ENCODE peak calls at places on chromosomes 3 and 15, in ten cellular contexts. One of them, this sample, is unnamed.

GRCh38 chr15:95129589-95129988 is 898.2 kb downstream of the MCTP2 start:
- DNase-seq in HepG2: no peak
- DNase-seq in sigmoid colon: peak; percentile 73
- DNase-seq in heart right ventricle: peak; percentile 17
- DNase-seq in upper lobe of right lung: no peak
- DNase-seq in Karpas-422: no peak
- DNase-seq in cardiac muscle cell: no peak
- DNase-seq in neuronal stem cell: no peak
- DNase-seq in kidney: peak; percentile 83
- DNase-seq in transverse colon: peak; percentile 9
- DNase-seq in this sample: no peak

GRCh38 chr3:10189557-10190374 is 25.0 kb downstream of the IRAK2 start:
- DNase-seq in Karpas-422: no peak
- DNase-seq in cardiac muscle cell: no peak
- DNase-seq in transverse colon: peak; percentile 78
- DNase-seq in neuronal stem cell: no peak
- DNase-seq in kidney: peak; percentile 96
- DNase-seq in upper lobe of right lung: peak; percentile 90
- DNase-seq in HepG2: no peak
- DNase-seq in heart right ventricle: peak; percentile 86
- DNase-seq in sigmoid colon: peak; percentile 95
- DNase-seq in this sample: peak; percentile 78

GRCh38 chr3:111715911-111716523 is 120.9 kb upstream of the ZBED2 start:
- DNase-seq in kidney: no peak
- DNase-seq in upper lobe of right lung: no peak
- DNase-seq in Karpas-422: peak; percentile 64
- DNase-seq in neuronal stem cell: no peak
- DNase-seq in transverse colon: peak; percentile 62
- DNase-seq in sigmoid colon: no peak
- DNase-seq in HepG2: peak; percentile 47
- DNase-seq in heart right ventricle: peak; percentile 44
- DNase-seq in cardiac muscle cell: peak; percentile 66
- DNase-seq in this sample: no peak

GRCh38 chr15:54410481-54410880 is 432.2 kb downstream of the UNC13C start:
- DNase-seq in sigmoid colon: no peak
- DNase-seq in heart right ventricle: no peak
- DNase-seq in transverse colon: no peak
- DNase-seq in upper lobe of right lung: no peak
- DNase-seq in cardiac muscle cell: no peak
- DNase-seq in kidney: no peak
- DNase-seq in Karpas-422: no peak
- DNase-seq in HepG2: no peak
- DNase-seq in neuronal stem cell: no peak
- DNase-seq in this sample: no peak

GRCh38 chr3:138861755-138862333 is 27.1 kb upstream of the PIK3CB start:
- DNase-seq in sigmoid colon: no peak
- DNase-seq in kidney: no peak
- DNase-seq in HepG2: no peak
- DNase-seq in transverse colon: no peak
- DNase-seq in cardiac muscle cell: no peak
- DNase-seq in upper lobe of right lung: no peak
- DNase-seq in Karpas-422: no peak
- DNase-seq in neuronal stem cell: peak; percentile 42
- DNase-seq in heart right ventricle: no peak
- DNase-seq in this sample: no peak

GRCh38 chr15:39283531-39283930 is 297.3 kb upstream of the THBS1 start:
- DNase-seq in upper lobe of right lung: no peak
- DNase-seq in heart right ventricle: no peak
- DNase-seq in cardiac muscle cell: no peak
- DNase-seq in sigmoid colon: no peak
- DNase-seq in kidney: no peak
- DNase-seq in Karpas-422: no peak
- DNase-seq in HepG2: no peak
- DNase-seq in transverse colon: no peak
- DNase-seq in neuronal stem cell: no peak
- DNase-seq in this sample: no peak

GRCh38 chr15:81400640-81401236 is 26.7 kb upstream of the TMC3 start:
- DNase-seq in Karpas-422: peak; percentile 65
- DNase-seq in kidney: no peak
- DNase-seq in upper lobe of right lung: no peak
- DNase-seq in heart right ventricle: no peak
- DNase-seq in neuronal stem cell: peak; percentile 36
- DNase-seq in transverse colon: no peak
- DNase-seq in sigmoid colon: no peak
- DNase-seq in HepG2: peak; percentile 21
- DNase-seq in cardiac muscle cell: peak; percentile 48
- DNase-seq in this sample: peak; percentile 44

GRCh38 chr3:46393554-46394434 is 13.1 kb downstream of the CCR5AS start:
- DNase-seq in heart right ventricle: no peak
- DNase-seq in Karpas-422: no peak
- DNase-seq in sigmoid colon: no peak
- DNase-seq in kidney: no peak
- DNase-seq in neuronal stem cell: no peak
- DNase-seq in upper lobe of right lung: no peak
- DNase-seq in HepG2: no peak
- DNase-seq in transverse colon: no peak
- DNase-seq in cardiac muscle cell: no peak
- DNase-seq in this sample: no peak

GRCh38 chr3:133905376-133905775 is 9.7 kb upstream of the RAB6B start:
- DNase-seq in Karpas-422: peak; percentile 76
- DNase-seq in neuronal stem cell: no peak
- DNase-seq in heart right ventricle: no peak
- DNase-seq in upper lobe of right lung: no peak
- DNase-seq in sigmoid colon: no peak
- DNase-seq in HepG2: no peak
- DNase-seq in cardiac muscle cell: no peak
- DNase-seq in kidney: no peak
- DNase-seq in transverse colon: no peak
- DNase-seq in this sample: no peak

GRCh38 chr3:76683256-76683655 is 356.6 kb upstream of the ROBO2 start:
- DNase-seq in sigmoid colon: no peak
- DNase-seq in upper lobe of right lung: no peak
- DNase-seq in cardiac muscle cell: no peak
- DNase-seq in transverse colon: no peak
- DNase-seq in heart right ventricle: no peak
- DNase-seq in Karpas-422: no peak
- DNase-seq in kidney: no peak
- DNase-seq in HepG2: no peak
- DNase-seq in neuronal stem cell: no peak
- DNase-seq in this sample: no peak

GRCh38 chr3:137714551-137714950 is 49.6 kb upstream of the SOX14 start:
- DNase-seq in kidney: peak; percentile 55
- DNase-seq in heart right ventricle: no peak
- DNase-seq in sigmoid colon: no peak
- DNase-seq in HepG2: no peak
- DNase-seq in Karpas-422: no peak
- DNase-seq in cardiac muscle cell: no peak
- DNase-seq in transverse colon: no peak
- DNase-seq in neuronal stem cell: no peak
- DNase-seq in upper lobe of right lung: no peak
- DNase-seq in this sample: no peak

GRCh38 chr15:68795298-68795848 is 25.3 kb downstream of the ANP32A start:
- DNase-seq in cardiac muscle cell: peak; percentile 88
- DNase-seq in neuronal stem cell: peak; percentile 78
- DNase-seq in transverse colon: peak; percentile 90
- DNase-seq in Karpas-422: no peak
- DNase-seq in heart right ventricle: peak; percentile 87
- DNase-seq in kidney: peak; percentile 97
- DNase-seq in HepG2: no peak
- DNase-seq in sigmoid colon: peak; percentile 95
- DNase-seq in upper lobe of right lung: peak; percentile 93
- DNase-seq in this sample: peak; percentile 83

GRCh38 chr15:101528108-101528916 is 38.8 kb upstream of the PCSK6 start:
- DNase-seq in cardiac muscle cell: no peak
- DNase-seq in Karpas-422: no peak
- DNase-seq in sigmoid colon: peak; percentile 83
- DNase-seq in neuronal stem cell: no peak
- DNase-seq in upper lobe of right lung: no peak
- DNase-seq in heart right ventricle: peak; percentile 33
- DNase-seq in kidney: peak; percentile 83
- DNase-seq in HepG2: peak; percentile 97
- DNase-seq in transverse colon: peak; percentile 74
- DNase-seq in this sample: peak; percentile 73

GRCh38 chr3:162960269-162960668 is 1463.7 kb downstream of the OTOL1 start:
- DNase-seq in cardiac muscle cell: no peak
- DNase-seq in sigmoid colon: no peak
- DNase-seq in HepG2: no peak
- DNase-seq in heart right ventricle: no peak
- DNase-seq in neuronal stem cell: no peak
- DNase-seq in upper lobe of right lung: no peak
- DNase-seq in Karpas-422: no peak
- DNase-seq in transverse colon: no peak
- DNase-seq in kidney: no peak
- DNase-seq in this sample: no peak

DNA sequence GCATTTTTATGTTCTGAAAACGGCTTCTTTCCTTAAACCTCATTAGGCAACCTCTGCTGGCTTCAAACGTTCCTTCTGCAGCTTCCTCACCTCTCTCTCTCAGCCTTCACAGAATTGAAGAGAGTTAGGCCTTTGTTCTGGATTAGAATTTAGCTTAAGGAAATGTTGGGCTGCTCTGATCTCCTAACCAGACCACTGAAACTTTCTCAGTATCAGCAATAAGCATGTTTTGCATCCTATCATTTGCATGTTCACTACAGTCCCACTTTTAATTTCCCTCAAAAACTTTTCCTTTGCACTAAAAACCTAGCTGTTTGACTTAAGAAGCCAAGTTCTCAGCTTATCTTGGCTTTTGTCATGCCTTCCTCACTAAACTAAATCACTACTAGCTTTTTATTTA is 49.5 kb downstream of the SMARCC1 start:
- DNase-seq in transverse colon: no peak
- DNase-seq in cardiac muscle cell: no peak
- DNase-seq in heart right ventricle: no peak
- DNase-seq in upper lobe of right lung: no peak
- DNase-seq in sigmoid colon: no peak
- DNase-seq in Karpas-422: no peak
- DNase-seq in neuronal stem cell: no peak
- DNase-seq in kidney: no peak
- DNase-seq in HepG2: no peak
- DNase-seq in this sample: no peak
- H3K36me3 ChIP-seq in transverse colon: peaks cover 20% of the 10 kb centered on the region
- H3K36me3 ChIP-seq in cardiac muscle cell: peaks cover 45% of the 10 kb centered on the region
- H3K36me3 ChIP-seq in heart right ventricle: no peaks in the 10 kb centered on the region
- H3K36me3 ChIP-seq in upper lobe of right lung: peaks cover 78% of the 10 kb centered on the region
- H3K36me3 ChIP-seq in sigmoid colon: peaks cover 3% of the 10 kb centered on the region
- H3K36me3 ChIP-seq in Karpas-422: peaks cover 53% of the 10 kb centered on the region
- H3K36me3 ChIP-seq in neuronal stem cell: peaks cover 99% of the 10 kb centered on the region
- H3K36me3 ChIP-seq in kidney: peaks cover 15% of the 10 kb centered on the region
- H3K36me3 ChIP-seq in HepG2: peaks cover 84% of the 10 kb centered on the region
- H3K36me3 ChIP-seq in this sample: no peaks in the 10 kb centered on the region

DNA sequence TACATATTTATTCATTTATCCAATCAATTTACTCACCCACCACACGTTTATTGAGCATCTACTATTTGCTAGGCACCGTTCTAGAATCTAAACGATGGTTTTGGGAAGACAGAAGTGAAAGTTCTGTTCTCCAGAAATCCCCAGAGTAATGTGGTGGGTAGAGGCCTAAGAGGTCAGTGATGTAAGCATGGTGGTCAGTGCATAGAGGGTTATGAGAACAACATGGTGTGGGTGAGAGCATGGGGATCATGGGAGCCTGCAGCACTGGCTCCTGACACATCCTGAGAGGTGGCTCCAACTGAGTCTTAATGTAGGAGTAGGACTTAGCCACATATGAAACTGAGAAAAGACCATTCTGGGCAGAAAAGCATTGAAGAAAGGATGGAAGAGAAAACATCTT is 85.3 kb upstream of the TNFAIP8L3 start:
- DNase-seq in HepG2: no peak
- DNase-seq in upper lobe of right lung: no peak
- DNase-seq in transverse colon: no peak
- DNase-seq in sigmoid colon: no peak
- DNase-seq in cardiac muscle cell: no peak
- DNase-seq in heart right ventricle: no peak
- DNase-seq in kidney: no peak
- DNase-seq in neuronal stem cell: no peak
- DNase-seq in Karpas-422: no peak
- DNase-seq in this sample: no peak
- H3K36me3 ChIP-seq in HepG2: no peaks in the 10 kb centered on the region
- H3K36me3 ChIP-seq in upper lobe of right lung: no peaks in the 10 kb centered on the region
- H3K36me3 ChIP-seq in transverse colon: no peaks in the 10 kb centered on the region
- H3K36me3 ChIP-seq in sigmoid colon: no peaks in the 10 kb centered on the region
- H3K36me3 ChIP-seq in cardiac muscle cell: no peaks in the 10 kb centered on the region
- H3K36me3 ChIP-seq in heart right ventricle: no peaks in the 10 kb centered on the region
- H3K36me3 ChIP-seq in kidney: no peaks in the 10 kb centered on the region
- H3K36me3 ChIP-seq in neuronal stem cell: no peaks in the 10 kb centered on the region
- H3K36me3 ChIP-seq in Karpas-422: no peaks in the 10 kb centered on the region
- H3K36me3 ChIP-seq in this sample: no peaks in the 10 kb centered on the region

DNA sequence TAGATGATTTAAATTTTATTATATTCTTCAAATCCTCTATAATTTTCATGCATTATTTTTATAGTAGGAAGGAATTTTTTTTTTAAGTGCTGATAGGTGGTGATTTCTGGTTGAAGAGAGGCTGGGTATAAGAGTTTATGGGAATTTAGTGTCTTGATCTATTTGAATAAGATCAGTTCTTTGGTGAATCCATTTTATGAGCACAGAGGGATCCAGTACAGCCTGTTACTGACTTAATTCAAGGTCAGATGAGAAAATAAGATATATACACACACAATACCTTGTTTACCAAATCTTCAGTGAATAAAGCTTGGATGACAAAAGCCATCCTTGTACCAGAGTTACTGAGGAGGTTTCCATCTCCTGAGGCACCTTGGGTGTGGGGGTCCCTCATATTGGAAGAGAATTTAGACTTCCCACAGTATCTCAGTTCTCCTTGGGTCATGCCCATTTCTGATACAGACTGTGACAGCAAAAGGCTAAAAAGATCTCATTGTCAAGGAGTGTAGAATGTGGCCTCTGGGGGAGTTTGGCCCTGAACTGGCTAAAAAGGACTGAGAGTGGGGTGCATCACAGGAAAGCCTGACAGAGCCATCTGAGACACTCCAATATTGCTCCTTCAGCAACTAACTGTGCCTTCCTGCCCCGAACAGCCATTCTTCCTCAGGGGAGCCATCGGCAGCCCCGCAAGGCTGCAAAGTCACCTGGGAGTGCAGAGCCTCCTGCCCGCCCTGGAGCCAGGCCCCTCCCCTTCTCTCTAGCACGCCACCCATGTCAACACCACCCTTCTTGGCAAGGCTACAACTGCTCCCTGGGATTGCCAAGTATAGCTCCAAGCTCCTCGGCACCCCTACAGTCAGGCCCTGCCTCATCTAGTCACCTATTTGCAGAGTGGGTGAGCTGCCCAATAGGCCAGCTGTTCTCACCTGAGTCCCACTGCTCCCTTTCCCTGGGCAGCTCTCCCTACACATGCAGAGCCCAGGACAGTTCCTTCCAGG is 43.1 kb upstream of the HACD2 start:
- DNase-seq in HepG2: no peak
- DNase-seq in cardiac muscle cell: no peak
- DNase-seq in heart right ventricle: peak; percentile 35
- DNase-seq in sigmoid colon: peak; percentile 94
- DNase-seq in neuronal stem cell: no peak
- DNase-seq in Karpas-422: no peak
- DNase-seq in upper lobe of right lung: no peak
- DNase-seq in kidney: no peak
- DNase-seq in transverse colon: peak; percentile 47
- DNase-seq in this sample: no peak
- H3K36me3 ChIP-seq in HepG2: peaks cover 44% of the 10 kb centered on the region
- H3K36me3 ChIP-seq in cardiac muscle cell: no peaks in the 10 kb centered on the region
- H3K36me3 ChIP-seq in heart right ventricle: no peaks in the 10 kb centered on the region
- H3K36me3 ChIP-seq in sigmoid colon: peaks cover 18% of the 10 kb centered on the region
- H3K36me3 ChIP-seq in neuronal stem cell: peaks cover 43% of the 10 kb centered on the region
- H3K36me3 ChIP-seq in Karpas-422: no peaks in the 10 kb centered on the region
- H3K36me3 ChIP-seq in upper lobe of right lung: peaks cover 53% of the 10 kb centered on the region
- H3K36me3 ChIP-seq in kidney: peaks cover 21% of the 10 kb centered on the region
- H3K36me3 ChIP-seq in transverse colon: no peaks in the 10 kb centered on the region
- H3K36me3 ChIP-seq in this sample: no peaks in the 10 kb centered on the region

GRCh38 chr3:65425880-65426279 is 612.8 kb downstream of the MAGI1 start:
- DNase-seq in HepG2: peak; percentile 18
- DNase-seq in kidney: no peak
- DNase-seq in upper lobe of right lung: no peak
- DNase-seq in heart right ventricle: no peak
- DNase-seq in sigmoid colon: no peak
- DNase-seq in Karpas-422: no peak
- DNase-seq in transverse colon: no peak
- DNase-seq in cardiac muscle cell: peak; percentile 15
- DNase-seq in neuronal stem cell: no peak
- DNase-seq in this sample: no peak
- H3K36me3 ChIP-seq in HepG2: peaks cover 32% of the 10 kb centered on the region
- H3K36me3 ChIP-seq in kidney: peaks cover 2% of the 10 kb centered on the region
- H3K36me3 ChIP-seq in upper lobe of right lung: peaks cover 19% of the 10 kb centered on the region
- H3K36me3 ChIP-seq in heart right ventricle: no peaks in the 10 kb centered on the region
- H3K36me3 ChIP-seq in sigmoid colon: no peaks in the 10 kb centered on the region
- H3K36me3 ChIP-seq in Karpas-422: no peaks in the 10 kb centered on the region
- H3K36me3 ChIP-seq in transverse colon: no peaks in the 10 kb centered on the region
- H3K36me3 ChIP-seq in cardiac muscle cell: peaks cover 24% of the 10 kb centered on the region
- H3K36me3 ChIP-seq in neuronal stem cell: peaks cover 82% of the 10 kb centered on the region
- H3K36me3 ChIP-seq in this sample: no peaks in the 10 kb centered on the region